ENCODE peak calls at places on chromosomes 13 and 19, in eight cellular contexts. A is SK-N-SH, G is HepG2, R is A549, X is HCT116, K is H1, J is K562, Z is endothelial cell of umbilical vein. V is an unnamed sample.

GRCh38 chr19:41545547-41545946 is 30.4 kb upstream of the CEACAM21 start:
- DNase-seq in R (no peak), Z (no peak), A (no peak), X (no peak), J (no peak), G (no peak), K (no peak), V (no peak)

GRCh38 chr19:40190891-40191835 is at the start of gene MAP3K10:
- DNase-seq in G (peak), R (peak), A (peak), K (no peak), Z (peak), J (peak), X (no peak), V (peak)

GRCh38 chr13:112545866-112546265 is 42.1 kb downstream of the TUBGCP3 start:
- DNase-seq in Z (peak), K (no peak), A (no peak), J (no peak), G (no peak), X (no peak), R (no peak), V (no peak)

GRCh38 chr19:48837081-48837524 is 812 bp upstream of the HSD17B14 start:
- DNase-seq in J (no peak), G (no peak), R (peak), Z (peak), X (peak), A (peak), K (peak), V (peak)

GRCh38 chr13:63625869-63626268 is 2210.2 kb upstream of the PCDH20 start:
- DNase-seq in R (no peak), K (no peak), Z (no peak), X (no peak), G (no peak), J (no peak), A (no peak), V (peak)

GRCh38 chr13:51175639-51176038 is 46.6 kb upstream of the FAM124A start:
- DNase-seq in K (no peak), X (no peak), J (no peak), G (no peak), A (no peak), R (no peak), Z (no peak), V (no peak)

GRCh38 chr13:73000027-73000674 is 58.7 kb upstream of the KLF5 start:
- DNase-seq in A (no peak), J (no peak), R (no peak), Z (peak), X (peak), G (no peak), K (no peak), V (peak)

GRCh38 chr19:28656644-28657043 is 556.3 kb downstream of the UQCRFS1 start:
- DNase-seq in A (no peak), J (no peak), R (no peak), X (no peak), Z (no peak), G (no peak), K (no peak), V (peak)

GRCh38 chr13:62767473-62767872 is 1351.8 kb upstream of the PCDH20 start:
- DNase-seq in R (no peak), G (no peak), Z (no peak), A (no peak), J (no peak), K (no peak), X (no peak), V (no peak)

GRCh38 chr13:89029062-89029461 is 1357.9 kb downstream of the SLITRK5 start:
- DNase-seq in G (no peak), X (no peak), K (no peak), A (no peak), Z (no peak), R (no peak), J (no peak), V (no peak)

GRCh38 chr19:7888145-7888825 is at the start of gene LRRC8E:
- DNase-seq in A (peak), R (peak), G (peak), K (no peak), X (no peak), J (peak), Z (peak), V (peak)

GRCh38 chr13:110458017-110458416 is 103.5 kb downstream of the RAB20 start:
- DNase-seq in X (no peak), A (no peak), G (no peak), K (no peak), Z (no peak), J (no peak), R (no peak), V (no peak)

GRCh38 chr13:24269803-24270202 is 39.6 kb upstream of the C1QTNF9 start:
- DNase-seq in X (no peak), Z (no peak), A (no peak), J (no peak), R (no peak), G (no peak), K (no peak), V (no peak)

GRCh38 chr13:24267283-24267682 is 42.1 kb upstream of the C1QTNF9 start:
- DNase-seq in A (no peak), R (no peak), J (no peak), X (no peak), G (no peak), Z (no peak), K (no peak), V (no peak)

GRCh38 chr13:24265453-24265852 is 43.9 kb upstream of the C1QTNF9 start:
- DNase-seq in G (no peak), R (no peak), K (no peak), X (no peak), J (no peak), Z (no peak), A (no peak), V (no peak)

GRCh38 chr13:24264976-24265375 is 44.4 kb upstream of the C1QTNF9 start:
- DNase-seq in Z (no peak), J (no peak), G (no peak), A (no peak), K (no peak), R (no peak), X (no peak), V (no peak)

GRCh38 chr13:24267801-24268200 is 41.6 kb upstream of the C1QTNF9 start:
- DNase-seq in J (no peak), R (no peak), G (no peak), A (no peak), K (no peak), X (no peak), Z (no peak), V (no peak)
- H3K4me3 ChIP-seq in J (no peak), R (no peak), G (no peak), A (no peak), K (no peak), X (no peak), Z (no peak), V (no peak)

GRCh38 chr13:75537401-75538365 is at the start of gene COMMD6:
- DNase-seq in X (peak), J (peak), G (peak), Z (peak), R (peak), A (peak), K (peak), V (peak)

GRCh38 chr13:75541961-75542360 is 4.3 kb upstream of the COMMD6 start:
- DNase-seq in A (no peak), R (no peak), X (no peak), J (no peak), K (no peak), Z (no peak), G (no peak), V (no peak)

GRCh38 chr13:75544681-75545333 is 4.8 kb upstream of the UCHL3 start:
- DNase-seq in K (no peak), G (peak), Z (no peak), X (no peak), A (no peak), J (no peak), R (no peak), V (peak)

DNA sequence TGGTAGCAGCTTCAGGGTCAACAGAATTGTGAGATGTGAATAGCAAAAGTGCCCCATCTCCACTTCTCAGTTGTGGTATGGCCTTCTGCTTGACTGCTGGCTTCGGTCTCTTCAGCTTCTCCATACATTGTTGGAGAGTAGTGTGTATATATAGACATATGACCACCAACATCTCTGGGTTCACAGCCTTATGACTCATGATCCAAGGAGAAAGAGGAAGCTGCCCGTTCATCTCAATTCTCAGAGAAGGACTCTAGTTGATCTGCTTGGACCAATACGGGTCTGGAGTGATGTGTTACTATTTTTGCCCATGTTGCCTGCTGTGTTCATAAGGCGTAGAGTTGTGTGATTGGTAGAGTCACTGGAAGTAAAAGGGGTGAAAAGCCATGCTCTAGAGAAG is 3.6 kb upstream of the COMMD6 start:
- DNase-seq in J (no peak), X (no peak), A (no peak), Z (no peak), G (no peak), K (no peak), R (no peak), V (peak)
- TF ChIP-seq MAX in J (no peak), X (no peak), A (no peak), Z (no peak), G (no peak), K (no peak), R (no peak), V (peak)

DNA sequence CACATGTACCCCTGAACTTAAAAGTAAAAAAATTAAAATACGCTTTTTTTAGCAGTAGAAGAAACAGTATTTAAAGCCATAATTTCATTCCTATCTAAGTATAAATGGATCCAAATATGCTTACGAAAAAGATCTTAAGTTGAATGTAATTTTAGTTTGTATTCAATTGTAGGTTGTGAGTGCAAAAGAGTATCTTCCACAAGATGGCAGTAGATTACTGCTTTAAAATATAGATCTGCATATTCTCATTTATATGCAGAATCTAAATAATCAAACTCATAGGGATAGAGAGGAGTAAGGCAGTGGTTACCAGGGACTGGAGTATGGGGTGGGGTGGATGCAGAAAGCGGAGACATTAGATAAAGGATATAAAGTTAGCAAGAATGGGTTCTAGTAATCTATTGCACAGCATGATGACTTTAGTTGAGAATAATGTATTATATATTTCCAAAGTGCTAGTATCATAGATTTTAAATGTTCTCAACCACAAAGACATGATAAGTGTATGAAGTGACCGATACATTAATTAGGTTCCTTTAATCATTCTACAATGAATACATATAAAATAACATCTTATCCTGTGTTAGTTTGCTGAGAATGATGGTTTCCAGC is 14.2 kb downstream of the OR7A17 start:
- DNase-seq in X (peak), A (peak), K (no peak), R (peak), J (peak), Z (peak), G (no peak), V (peak)
- H3K4me3 ChIP-seq in X (no peak), A (no peak), K (no peak), R (no peak), J (no peak), Z (no peak), G (no peak), V (no peak)

DNA sequence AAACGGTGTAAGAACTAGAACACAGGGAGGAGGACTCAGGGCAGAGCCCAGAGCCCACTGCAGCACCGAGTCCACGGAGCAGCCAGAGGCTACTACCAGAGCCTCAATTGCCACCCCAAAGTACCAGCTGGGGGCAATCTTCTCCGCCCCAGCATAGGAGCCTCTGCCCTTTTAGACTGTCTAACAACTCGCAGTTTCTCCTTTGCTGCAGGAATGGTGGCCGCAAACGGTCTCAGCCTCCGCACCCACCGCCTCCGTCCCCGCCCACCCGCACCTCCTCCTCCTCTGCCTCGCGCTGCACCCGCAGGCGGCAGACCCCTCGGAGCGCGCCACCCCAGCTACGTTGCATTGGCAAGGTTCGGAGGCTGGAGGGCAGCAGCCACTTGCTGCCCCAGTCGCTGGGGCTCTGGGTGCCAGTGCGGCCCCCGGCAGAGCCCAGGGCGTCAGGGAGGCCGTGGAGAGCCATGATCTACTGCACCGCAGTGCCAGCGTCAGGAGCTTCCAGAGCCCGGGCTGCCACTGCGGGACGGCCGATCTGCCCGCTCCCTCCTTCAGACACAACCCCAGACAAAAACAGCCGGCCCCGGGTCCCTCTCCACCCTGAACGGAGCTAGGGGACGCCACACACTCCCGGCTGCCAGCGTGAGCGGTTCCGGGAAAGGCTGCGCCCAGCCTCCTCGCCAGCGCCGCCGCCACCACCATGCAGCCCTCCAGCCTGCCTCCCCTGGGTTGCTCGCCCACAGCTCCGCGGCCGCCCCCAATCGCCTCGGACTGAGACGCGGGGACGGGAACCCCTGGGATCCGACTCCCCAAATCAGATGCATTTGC is 1.8 kb downstream of the FGF14 start:
- DNase-seq in K (no peak), J (no peak), R (peak), Z (no peak), X (no peak), A (peak), G (no peak), V (no peak)
- TF ChIP-seq MAX in K (peak), J (no peak), R (no peak), Z (no peak), X (no peak), A (no peak), G (no peak), V (no peak)

DNA sequence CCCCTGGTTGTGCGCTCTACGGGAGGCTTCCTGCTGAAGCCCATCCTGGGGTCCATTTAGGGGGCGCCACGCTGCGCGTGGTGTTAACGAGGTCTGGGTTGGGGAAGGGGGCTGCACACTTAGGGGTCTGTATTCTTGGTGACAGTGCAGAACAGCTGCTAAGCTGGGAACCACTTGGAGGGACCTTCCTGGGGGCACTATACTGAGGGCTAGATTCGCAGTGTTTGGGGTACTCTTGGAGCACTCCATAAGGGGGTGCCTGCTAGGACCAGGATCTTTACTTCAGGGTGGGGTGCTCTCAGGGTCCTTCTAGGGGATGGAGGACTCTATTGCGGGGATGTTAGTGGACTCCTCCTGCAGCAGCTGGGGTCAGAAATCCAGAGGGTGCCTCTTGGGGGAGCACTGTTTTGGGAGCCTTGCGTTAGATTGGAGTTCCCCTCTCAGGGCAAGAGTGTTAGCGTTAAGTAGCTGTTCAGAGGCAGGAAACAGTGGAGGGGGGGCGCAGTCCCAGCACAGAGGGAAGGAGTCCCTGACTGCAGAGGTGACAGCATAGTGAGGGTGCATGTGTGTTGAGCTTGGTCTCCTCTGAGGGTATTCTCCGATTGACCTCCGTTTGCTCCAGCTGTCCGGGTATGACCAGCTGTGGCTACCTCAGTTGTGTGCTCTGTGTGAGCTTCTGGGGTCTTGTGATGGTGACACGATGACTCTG is 1.1 kb downstream of the PDE4A start:
- DNase-seq in A (no peak), Z (no peak), R (no peak), K (no peak), X (no peak), G (no peak), J (no peak), V (peak)
- H3K4me3 ChIP-seq in A (no peak), Z (no peak), R (peak), K (no peak), X (peak), G (no peak), J (peak), V (peak)

DNA sequence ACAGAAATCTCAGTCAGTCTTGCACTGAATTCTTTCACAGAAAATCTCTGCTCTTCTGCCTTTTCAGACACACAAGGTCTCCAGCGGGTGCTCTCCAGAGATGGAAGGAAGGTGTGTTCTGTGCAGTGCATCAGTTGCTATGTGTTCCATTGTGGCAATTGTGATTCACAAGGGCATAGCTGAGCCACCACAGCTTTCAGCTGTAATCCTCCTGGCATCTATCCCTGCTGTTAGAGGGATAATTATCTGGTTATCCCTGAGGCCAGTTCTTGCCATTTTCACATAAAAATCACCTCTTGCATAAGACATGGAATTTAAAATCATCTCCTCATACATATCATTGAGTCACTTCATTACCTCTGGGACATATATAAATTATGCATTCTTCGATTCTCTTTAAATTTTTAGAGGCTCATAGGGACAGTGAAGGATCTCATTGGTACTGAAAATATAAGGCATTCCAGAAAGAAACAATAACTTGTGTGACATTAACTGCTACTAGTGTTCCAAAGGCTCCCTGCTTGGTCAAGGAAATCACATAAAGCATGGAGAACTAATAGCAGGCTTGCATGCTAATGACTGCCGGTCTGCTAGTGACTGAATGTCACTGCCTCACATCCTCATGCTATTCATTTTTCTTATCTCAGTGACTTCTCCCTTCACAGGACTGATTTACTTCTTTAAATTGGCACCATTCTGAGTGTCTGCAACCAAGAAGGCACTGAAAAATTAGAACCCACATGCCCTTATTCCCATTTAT is 214.0 kb downstream of the ENOX1 start:
- DNase-seq in G (no peak), J (no peak), K (no peak), A (no peak), R (no peak), Z (no peak), X (no peak), V (no peak)
- TF ChIP-seq MAX in G (no peak), J (no peak), K (no peak), A (no peak), R (no peak), Z (no peak), X (no peak), V (no peak)

GRCh38 chr19:17848598-17849292 is 963 bp upstream of the JAK3 start:
- DNase-seq in G (no peak), A (peak), R (no peak), X (no peak), Z (no peak), K (no peak), J (no peak), V (no peak)

GRCh38 chr19:17859533-17860330 is at the start of gene RPL18A:
- DNase-seq in A (peak), K (peak), Z (peak), R (peak), J (peak), G (peak), X (peak), V (peak)

GRCh38 chr19:17855333-17856152 is 4.2 kb upstream of the RPL18A start:
- DNase-seq in X (peak), Z (peak), R (peak), G (peak), K (no peak), J (peak), A (peak), V (peak)

GRCh38 chr19:17854061-17854460 is 5.6 kb upstream of the RPL18A start:
- DNase-seq in K (no peak), J (no peak), R (no peak), G (no peak), Z (no peak), X (no peak), A (no peak), V (no peak)
- H3K4me3 ChIP-seq in K (no peak), J (no peak), R (no peak), G (no peak), Z (no peak), X (no peak), A (no peak), V (no peak)

DNA sequence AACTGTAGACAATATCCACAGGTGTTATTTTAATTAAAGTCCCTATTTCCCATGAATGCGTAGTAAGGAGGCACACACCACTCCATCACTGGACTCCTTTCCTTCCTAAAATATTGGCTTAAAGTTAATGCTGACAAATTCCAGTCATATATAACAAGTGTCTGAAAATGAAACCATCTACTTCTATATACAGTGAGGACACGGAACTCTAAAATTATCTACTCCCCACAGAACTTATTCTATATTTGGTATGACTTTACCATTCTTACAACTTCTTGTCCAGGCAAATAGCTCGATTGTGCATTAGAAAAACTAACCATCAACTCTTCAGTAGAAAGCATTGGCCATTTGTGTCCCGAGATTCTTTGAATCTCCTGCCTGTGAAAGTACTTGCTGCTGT is 1560.2 kb downstream of the EFNB2 start:
- DNase-seq in A (no peak), K (no peak), G (no peak), J (no peak), R (no peak), X (no peak), Z (no peak), V (no peak)
- TF ChIP-seq MAX in A (no peak), K (no peak), G (no peak), J (no peak), R (no peak), X (no peak), Z (no peak), V (no peak)